ENCODE peak calls at places on chromosomes 7 and 10, in five cellular contexts. S is left ventricle myocardium inferior; P is CD8-positive, alpha-beta T cell; V is IMR-90; C is upper lobe of left lung. I is an unnamed sample.

GRCh38 chr7:17121671-17122070 is 176.8 kb upstream of the AHR start:
- DNase-seq in S (no peak), P (no peak), V (no peak), C (no peak), I (no peak)

GRCh38 chr7:28586736-28587135 is 174.4 kb downstream of the CREB5 start:
- DNase-seq in S (no peak), P (no peak), V (no peak), C (no peak), I (no peak)

GRCh38 chr10:13953371-13953770 is 366.6 kb downstream of the PRPF18 start:
- DNase-seq in S (no peak), P (no peak), V (peak; percentile 35), C (no peak), I (no peak)

GRCh38 chr10:101775273-101776131 is at the start of gene FGF8:
- DNase-seq in S (no peak), P (no peak), V (no peak), C (peak; percentile 15), I (no peak)

GRCh38 chr10:29386347-29386999 is 97.6 kb downstream of the LYZL1 start:
- DNase-seq in S (no peak), P (no peak), V (peak; percentile 33), C (no peak), I (no peak)

GRCh38 chr7:115087437-115087836 is 165.5 kb downstream of the MDFIC start:
- DNase-seq in S (no peak), P (no peak), V (peak; percentile 92), C (peak; percentile 25), I (no peak)

GRCh38 chr10:123614888-123615287 is 51.3 kb upstream of the GPR26 start:
- DNase-seq in S (peak; percentile 46), P (peak; percentile 12), V (peak; percentile 7), C (peak; percentile 33), I (peak; percentile 41)

GRCh38 chr10:95406651-95407280 is 116.0 kb upstream of the PDLIM1 start:
- DNase-seq in S (peak; percentile 82), P (no peak), V (no peak), C (peak; percentile 71), I (no peak)

GRCh38 chr7:2645274-2645868 is 13.6 kb downstream of the TTYH3 start:
- DNase-seq in S (no peak), P (peak; percentile 33), V (no peak), C (no peak), I (no peak)

GRCh38 chr10:112131996-112132395 is 51.6 kb downstream of the GPAM start:
- DNase-seq in S (no peak), P (no peak), V (no peak), C (no peak), I (no peak)

GRCh38 chr10:117004627-117005453 is at the start of gene SHTN1:
- DNase-seq in S (peak; percentile 63), P (no peak), V (peak; percentile 50), C (peak; percentile 86), I (peak; percentile 16)

GRCh38 chr7:135368416-135369186 is 135.0 kb downstream of the STRA8 start:
- DNase-seq in S (no peak), P (no peak), V (no peak), C (no peak), I (no peak)

GRCh38 chr10:52525761-52526160 is 211.7 kb downstream of the DKK1 start:
- DNase-seq in S (no peak), P (no peak), V (peak; percentile 73), C (no peak), I (no peak)

GRCh38 chr7:102318482-102318971 is 31.9 kb downstream of the SH2B2 start:
- DNase-seq in S (no peak), P (no peak), V (peak; percentile 46), C (no peak), I (no peak)

GRCh38 chr7:35533877-35534276 is 161.1 kb downstream of the HERPUD2 start:
- DNase-seq in S (no peak), P (no peak), V (no peak), C (no peak), I (no peak)

GRCh38 chr7:1537631-1538412 is 7.3 kb downstream of the MAFK start:
- DNase-seq in S (peak; percentile 93), P (no peak), V (peak; percentile 97), C (peak; percentile 61), I (peak; percentile 96)

GRCh38 chr7:122137291-122138077 is 6.6 kb downstream of the AASS start:
- DNase-seq in S (no peak), P (no peak), V (peak; percentile 43), C (no peak), I (no peak)

GRCh38 chr10:32105782-32106382 is 49.7 kb upstream of the KIF5B start:
- DNase-seq in S (no peak), P (no peak), V (no peak), C (no peak), I (no peak)

GRCh38 chr10:32103721-32104120 is 47.5 kb upstream of the KIF5B start:
- DNase-seq in S (no peak), P (no peak), V (no peak), C (no peak), I (no peak)

GRCh38 chr10:32104181-32104580 is 48.0 kb upstream of the KIF5B start:
- DNase-seq in S (no peak), P (no peak), V (no peak), C (no peak), I (no peak)

GRCh38 chr10:32109603-32110002 is 53.4 kb upstream of the KIF5B start:
- DNase-seq in S (no peak), P (no peak), V (no peak), C (no peak), I (no peak)

GRCh38 chr10:32104622-32105509 is 48.6 kb upstream of the KIF5B start:
- DNase-seq in S (no peak), P (no peak), V (peak; percentile 16), C (no peak), I (no peak)
- TF ChIP-seq CTCF in S (no peak), P (no peak), V (no peak), C (no peak), I (no peak)

DNA sequence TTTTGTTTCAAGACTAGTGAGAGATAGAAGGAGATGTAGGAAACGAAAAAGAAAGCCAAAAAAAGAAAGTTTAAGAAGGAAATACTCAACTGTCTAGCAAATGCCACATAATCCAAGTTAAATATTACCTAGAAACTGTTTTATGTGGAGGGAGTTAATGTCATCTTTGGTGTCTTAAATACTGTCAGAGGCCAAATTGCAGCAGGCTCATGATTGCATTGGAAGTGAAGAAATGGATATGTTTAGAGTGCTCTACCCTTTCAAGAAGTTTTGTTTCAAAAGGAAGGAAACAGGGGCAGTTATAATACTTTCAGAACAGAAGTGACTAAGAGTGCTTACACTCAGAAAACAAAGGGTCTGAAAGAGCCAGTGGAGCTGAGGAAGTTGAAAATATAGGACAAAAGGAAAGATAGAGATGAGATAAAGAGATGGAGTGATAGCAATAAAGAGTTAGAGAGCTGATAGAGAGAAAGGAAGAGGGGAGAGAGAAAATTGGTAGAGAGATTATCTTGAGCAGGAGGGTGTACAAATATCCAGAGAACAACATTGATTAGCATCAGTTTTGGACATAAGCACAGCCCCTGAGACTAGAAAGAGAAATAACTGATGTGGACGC is 28.0 kb upstream of the GNAI1 start:
- DNase-seq in S (no peak), P (no peak), V (no peak), C (no peak), I (no peak)
- H3K4me1 ChIP-seq in S (peaks cover 10% of the 10 kb centered on the region), P (peaks cover 10% of the 10 kb centered on the region), V (no peaks in the 10 kb centered on the region), C (no peaks in the 10 kb centered on the region), I (no peaks in the 10 kb centered on the region)

DNA sequence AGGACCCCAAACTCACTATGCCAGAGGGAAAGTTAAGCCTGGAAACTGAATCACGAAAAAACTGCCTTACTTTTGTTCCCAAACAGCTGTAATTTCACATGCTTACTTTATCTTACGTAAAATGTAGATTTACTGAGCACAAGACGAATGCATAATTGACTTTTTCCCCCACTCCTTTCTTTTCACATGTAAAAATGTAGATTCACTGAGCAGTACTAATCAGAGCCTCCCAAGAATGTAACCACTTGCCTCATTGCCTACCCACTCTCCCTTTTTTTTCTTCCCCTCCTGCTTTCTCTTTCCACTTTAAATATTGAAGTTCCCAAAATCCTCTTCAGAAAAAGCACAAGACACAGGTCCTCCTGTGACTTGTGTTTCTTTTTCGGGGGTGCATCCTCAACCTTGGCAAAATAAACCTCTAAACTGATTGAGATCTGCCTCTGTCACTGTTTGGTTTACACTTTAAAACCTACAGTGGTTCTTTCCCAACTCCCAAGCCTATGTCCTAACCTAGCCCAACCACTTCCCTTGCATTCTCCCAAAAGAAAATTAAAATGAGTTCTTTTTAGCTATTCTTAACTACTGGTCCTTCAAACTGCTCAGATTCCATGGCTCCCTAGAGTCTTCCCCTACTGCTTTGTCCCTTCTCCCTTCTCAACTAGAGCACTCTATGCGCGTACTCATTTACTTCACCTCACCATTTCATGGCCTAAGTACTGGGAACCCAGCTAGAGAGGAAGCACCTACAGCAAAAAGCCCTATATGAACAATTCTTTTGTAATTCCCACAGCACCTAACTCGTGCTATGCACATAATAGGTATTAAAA is 236.6 kb upstream of the MKLN1 start:
- DNase-seq in S (no peak), P (no peak), V (no peak), C (no peak), I (no peak)
- H3K36me3 ChIP-seq in S (peaks cover 16% of the 10 kb centered on the region), P (no peaks in the 10 kb centered on the region), V (peaks cover 11% of the 10 kb centered on the region), C (peaks cover 6% of the 10 kb centered on the region), I (peaks cover 7% of the 10 kb centered on the region)

GRCh38 chr10:93921338-93921737 is 27.6 kb downstream of the SLC35G1 start:
- DNase-seq in S (no peak), P (no peak), V (no peak), C (no peak), I (no peak)
- TF ChIP-seq CTCF in S (peak; percentile 18), P (peak; percentile 32), V (peak; percentile 14), C (no peak), I (no peak)

DNA sequence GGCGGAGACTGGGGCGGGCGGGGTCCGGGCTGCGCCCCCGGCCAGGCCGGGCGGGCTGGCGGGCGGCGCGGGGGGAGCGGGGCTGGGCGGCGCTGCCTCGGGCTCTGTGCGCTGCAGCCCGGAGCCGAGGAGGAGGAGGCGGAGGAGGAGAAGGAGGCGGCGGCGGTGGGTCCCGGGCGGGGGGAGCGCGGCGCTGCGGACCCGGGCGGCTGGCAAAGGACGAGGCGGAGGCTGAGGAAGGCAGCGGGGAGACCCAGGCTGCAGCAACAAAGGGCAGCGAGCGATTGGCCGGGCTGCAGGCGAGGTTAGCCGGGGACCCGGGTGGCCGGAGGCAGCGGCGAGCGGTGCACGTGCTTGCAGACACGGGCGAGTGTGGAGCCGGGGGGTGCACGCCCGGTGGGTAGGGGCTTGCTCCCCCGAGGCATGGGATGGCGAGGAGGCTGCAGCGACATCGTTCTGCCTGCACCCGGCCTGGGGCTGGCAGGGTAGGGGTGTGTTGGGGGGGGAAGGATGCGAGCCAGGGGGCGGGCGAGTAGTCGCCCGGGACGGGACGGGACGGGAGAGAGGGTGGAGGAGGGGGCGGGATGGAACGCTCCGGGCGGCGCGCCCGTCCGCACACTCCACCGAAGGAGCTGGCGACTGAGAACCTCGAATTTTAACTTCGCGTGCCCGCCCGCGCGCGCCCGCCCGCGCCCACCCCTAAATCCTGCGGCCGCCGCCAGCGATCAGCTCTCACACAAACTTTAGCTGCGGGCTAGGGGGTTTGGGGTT is 844 bp upstream of the KAT6B start:
- DNase-seq in S (peak; percentile 66), P (peak; percentile 40), V (no peak), C (peak; percentile 41), I (peak; percentile 16)
- H3K4me1 ChIP-seq in S (peaks cover 62% of the 10 kb centered on the region), P (peaks cover 40% of the 10 kb centered on the region), V (peaks cover 19% of the 10 kb centered on the region), C (peaks cover 61% of the 10 kb centered on the region), I (no peaks in the 10 kb centered on the region)

GRCh38 chr7:156616269-156617202 is 24.0 kb upstream of the RNF32 start:
- DNase-seq in S (no peak), P (no peak), V (peak; percentile 4), C (no peak), I (no peak)

GRCh38 chr7:156618078-156618790 is 22.3 kb upstream of the RNF32 start:
- DNase-seq in S (no peak), P (no peak), V (no peak), C (no peak), I (no peak)

GRCh38 chr7:156618791-156619367 is 21.7 kb upstream of the RNF32 start:
- DNase-seq in S (no peak), P (no peak), V (no peak), C (no peak), I (no peak)

GRCh38 chr7:156614434-156615264 is 25.9 kb upstream of the RNF32 start:
- DNase-seq in S (no peak), P (no peak), V (no peak), C (peak; percentile 34), I (no peak)

GRCh38 chr7:156617215-156617614 is 23.4 kb upstream of the RNF32 start:
- DNase-seq in S (no peak), P (no peak), V (no peak), C (no peak), I (no peak)
- H3K36me3 ChIP-seq in S (no peaks in the 10 kb centered on the region), P (no peaks in the 10 kb centered on the region), V (no peaks in the 10 kb centered on the region), C (no peaks in the 10 kb centered on the region), I (no peaks in the 10 kb centered on the region)